ENCODE peak calls at places on chromosomes 12 and 14, in five cellular contexts. N, E, T, M and K are unnamed samples.
A peak's percentile ranks its signal among the peaks of the same experiment; 100 is the strongest.

GRCh38 chr12:126432780-126433179 is 1367.5 kb downstream of the AACS start:
- DNase-seq in N (no peak), E (no peak), T (no peak), M (no peak), K (peak; percentile 35)

GRCh38 chr12:54701940-54702592 is 53.9 kb upstream of the DCD start:
- DNase-seq in N (no peak), E (no peak), T (no peak), M (no peak), K (peak; percentile 10)

GRCh38 chr14:60349663-60350365 is 100.8 kb downstream of the PPM1A start:
- DNase-seq in N (no peak), E (peak; percentile 1), T (no peak), M (no peak), K (peak; percentile 16)

GRCh38 chr12:54300732-54301427 is at the start of gene NFE2:
- DNase-seq in N (peak; percentile 71), E (no peak), T (peak; percentile 72), M (peak; percentile 45), K (no peak)

GRCh38 chr14:92531151-92531873 is 17.7 kb downstream of the RIN3 start:
- DNase-seq in N (no peak), E (no peak), T (no peak), M (no peak), K (no peak)

GRCh38 chr12:51871126-51871525 is 16.8 kb upstream of the ANKRD33 start:
- DNase-seq in N (peak; percentile 67), E (no peak), T (peak; percentile 72), M (no peak), K (no peak)

GRCh38 chr12:123058980-123059379 is 78.5 kb downstream of the ARL6IP4 start:
- DNase-seq in N (no peak), E (no peak), T (peak; percentile 59), M (no peak), K (no peak)

GRCh38 chr12:120015313-120015712 is 26.3 kb downstream of the BICDL1 start:
- DNase-seq in N (no peak), E (no peak), T (no peak), M (no peak), K (no peak)

GRCh38 chr14:69316449-69317391 is 56.8 kb downstream of the GALNT16 start:
- DNase-seq in N (peak; percentile 87), E (peak; percentile 95), T (peak; percentile 52), M (peak; percentile 34), K (peak; percentile 96)

GRCh38 chr14:69573841-69574265 is 818 bp downstream of the CCDC177 start:
- DNase-seq in N (no peak), E (no peak), T (no peak), M (no peak), K (no peak)

GRCh38 chr14:32480337-32480736 is 151.2 kb downstream of the AKAP6 start:
- DNase-seq in N (no peak), E (no peak), T (no peak), M (no peak), K (no peak)

GRCh38 chr14:36477266-36477665 is 42.8 kb downstream of the NKX2-1 start:
- DNase-seq in N (no peak), E (no peak), T (no peak), M (no peak), K (no peak)

GRCh38 chr12:123940627-123940966 is 32.0 kb downstream of the CCDC92 start:
- DNase-seq in N (peak; percentile 16), E (no peak), T (no peak), M (no peak), K (no peak)

GRCh38 chr14:100692859-100693558 is 33.7 kb upstream of the DLK1 start:
- DNase-seq in N (no peak), E (peak; percentile 61), T (no peak), M (no peak), K (peak; percentile 61)

GRCh38 chr14:23640524-23641141 is 4.5 kb downstream of the DHRS2 start:
- DNase-seq in N (no peak), E (peak; percentile 53), T (no peak), M (no peak), K (peak; percentile 74)

GRCh38 chr14:36508418-36509051 is 11.5 kb downstream of the NKX2-1 start:
- DNase-seq in N (no peak), E (no peak), T (no peak), M (no peak), K (no peak)

GRCh38 chr12:71947645-71948105 is 9.0 kb downstream of the TPH2 start:
- DNase-seq in N (no peak), E (no peak), T (no peak), M (peak; percentile 65), K (no peak)